ENCODE peak calls at places on chromosomes 4 and X, in nine cellular contexts. K is IMR-90; A is activated T-helper 9 cell treated with anti-CD3 and anti-CD28 coated beads, Interleukin-2, amount 50 U/mL, for 16 hours; T is fibroblast of lung; H is NCI-H1694; M is fibroblast of mammary gland; B is HTR-8/SVneo; S is amniotic epithelial cell; W is left ventricle myocardium superior. Z is an unnamed sample.

GRCh38 chrX:2690856-2691542 is at the start of gene CD99:
- DNase-seq in W (peak), M (peak), S (peak), T (peak), B (peak), H (no peak), A (peak), K (peak), Z (peak)

GRCh38 chrX:41491267-41492004 is 44.3 kb downstream of the NYX start:
- DNase-seq in S (peak), B (peak), K (peak), A (no peak), M (peak), T (peak), W (no peak), H (no peak), Z (no peak)

GRCh38 chrX:6981718-6982406 is 165.7 kb upstream of the STS start:
- DNase-seq in T (no peak), M (no peak), H (no peak), A (no peak), B (no peak), S (no peak), W (no peak), K (no peak), Z (no peak)

GRCh38 chr4:98688416-98689290 is 30.2 kb upstream of the TSPAN5 start:
- DNase-seq in B (peak), M (peak), K (peak), T (peak), S (peak), A (no peak), H (no peak), W (no peak), Z (no peak)

GRCh38 chr4:99510721-99511120 is at the start of gene C4orf17:
- DNase-seq in W (no peak), S (no peak), T (no peak), K (no peak), H (no peak), B (no peak), M (no peak), A (no peak), Z (no peak)

GRCh38 chr4:185779520-185779919 is 32.5 kb downstream of the SORBS2 start:
- DNase-seq in A (no peak), K (no peak), S (no peak), M (no peak), B (no peak), W (no peak), H (no peak), T (peak), Z (no peak)

GRCh38 chrX:136199365-136199764 is 51.8 kb downstream of the MAP7D3 start:
- DNase-seq in H (no peak), W (no peak), B (no peak), M (peak), S (peak), K (peak), T (peak), A (no peak), Z (no peak)

GRCh38 chr4:2798399-2799301 is 5.8 kb downstream of the SH3BP2 start:
- DNase-seq in K (no peak), W (peak), H (peak), T (no peak), B (no peak), A (no peak), S (peak), M (no peak), Z (peak)

GRCh38 chrX:10109695-10110094 is 47.1 kb upstream of the CLCN4 start:
- DNase-seq in B (no peak), T (no peak), H (no peak), M (no peak), W (peak), S (no peak), K (no peak), A (no peak), Z (peak)

GRCh38 chr4:120005527-120005926 is 61.1 kb downstream of the MAD2L1 start:
- DNase-seq in S (no peak), K (no peak), A (no peak), H (no peak), W (no peak), T (no peak), B (no peak), M (no peak), Z (no peak)

GRCh38 chr4:168711197-168712120 is 214.6 kb downstream of the PALLD start:
- DNase-seq in H (no peak), B (no peak), W (peak), S (peak), M (peak), T (peak), A (no peak), K (peak), Z (peak)

GRCh38 chrX:11205796-11206195 is 87.4 kb upstream of the AMELX start:
- DNase-seq in S (no peak), M (no peak), K (no peak), T (no peak), W (no peak), B (no peak), A (no peak), H (no peak), Z (no peak)

GRCh38 chr4:128862608-128863313 is 53.3 kb downstream of the JADE1 start:
- DNase-seq in M (no peak), H (no peak), B (no peak), T (no peak), A (peak), W (peak), S (no peak), K (peak), Z (no peak)

GRCh38 chr4:183390374-183390773 is 54.1 kb upstream of the CDKN2AIP start:
- DNase-seq in W (no peak), H (no peak), T (no peak), S (no peak), M (no peak), A (no peak), B (no peak), K (no peak), Z (no peak)

GRCh38 chr4:73743825-73744602 is 3.6 kb downstream of the CXCL8 start:
- DNase-seq in K (no peak), H (no peak), A (no peak), W (no peak), T (no peak), B (no peak), S (no peak), M (no peak), Z (no peak)

GRCh38 chrX:1592863-1593201 is 1.4 kb downstream of the AKAP17A start:
- DNase-seq in A (no peak), S (no peak), H (no peak), T (no peak), M (no peak), K (peak), W (no peak), B (no peak), Z (peak)

GRCh38 chr4:43690121-43690520 is 758.5 kb downstream of the KCTD8 start:
- DNase-seq in W (no peak), H (no peak), B (no peak), M (no peak), T (peak), S (peak), K (peak), A (no peak), Z (no peak)

GRCh38 chr4:158938462-158939044 is 164.3 kb upstream of the RAPGEF2 start:
- DNase-seq in M (peak), B (no peak), A (no peak), H (peak), W (no peak), K (peak), S (peak), T (peak), Z (no peak)

GRCh38 chrX:87338510-87338909 is 179.1 kb upstream of the KLHL4 start:
- DNase-seq in M (peak), K (peak), T (peak), H (no peak), B (no peak), S (peak), W (no peak), A (no peak), Z (no peak)

GRCh38 chr4:120517966-120518365 is 404.6 kb downstream of the PRDM5 start:
- DNase-seq in H (no peak), B (peak), S (peak), A (no peak), M (peak), T (peak), W (no peak), K (peak), Z (peak)

GRCh38 chr4:1421650-1422049 is 15.4 kb upstream of the NKX1-1 start:
- DNase-seq in B (no peak), W (no peak), A (no peak), H (no peak), T (no peak), S (no peak), K (no peak), M (no peak), Z (no peak)

GRCh38 chrX:40945366-40945713 is 139.9 kb upstream of the USP9X start:
- DNase-seq in A (no peak), S (peak), H (no peak), M (peak), W (no peak), T (peak), B (peak), K (peak), Z (peak)

GRCh38 chr4:132003593-132003992 is 1145.5 kb upstream of the PCDH10 start:
- DNase-seq in H (no peak), K (no peak), B (no peak), A (no peak), T (no peak), S (no peak), W (no peak), M (no peak), Z (no peak)

GRCh38 chr4:188976644-188977115 is 837.4 kb downstream of the TRIML1 start:
- DNase-seq in A (no peak), S (peak), B (peak), K (peak), H (no peak), W (no peak), T (peak), M (peak), Z (no peak)

GRCh38 chrX:110415440-110416167 is 57.0 kb downstream of the RTL9 start:
- DNase-seq in T (peak), A (no peak), S (peak), K (peak), M (peak), B (no peak), W (no peak), H (no peak), Z (no peak)

GRCh38 chr4:2934077-2934812 is 29.0 kb downstream of the NOP14 start:
- DNase-seq in M (peak), H (no peak), W (peak), A (peak), K (peak), B (no peak), S (peak), T (peak), Z (peak)

GRCh38 chr4:4288098-4288497 is 1.9 kb downstream of the LYAR start:
- DNase-seq in T (no peak), A (no peak), K (no peak), B (no peak), W (no peak), S (no peak), H (no peak), M (no peak), Z (no peak)

Z was measured in left cardiac atrium.